ENCODE peak calls at places on chromosomes 2 and 18, in eight cellular contexts. E is effector CD4-positive, alpha-beta T cell; J is GM23338; R is HT-29; S is stimulated activated CD4-positive, alpha-beta T cell treated with anti-CD3 and anti-CD28 coated beads, Interleukin-15, amount 100 ng/mL, for 1 hour; X is Kasumi-1; N is IMR-90; K is hypothalamus. D is an unnamed sample.

GRCh38 chr2:169798718-169799495 is at the start of gene SSB:
- DNase-seq in E (peak), J (peak), R (peak), S (peak), X (peak), N (peak), K (peak), D (peak)

GRCh38 chr2:190499976-190500588 is 34.4 kb downstream of the NEMP2 start:
- DNase-seq in E (no peak), J (peak), R (no peak), S (no peak), X (no peak), N (peak), K (no peak), D (no peak)

GRCh38 chr2:158822212-158822611 is 27.1 kb downstream of the DAPL1 start:
- DNase-seq in E (no peak), J (no peak), R (no peak), S (no peak), X (no peak), N (no peak), K (no peak), D (no peak)

GRCh38 chr2:129762386-129763189 is 216.9 kb upstream of the RAB6C start:
- DNase-seq in E (no peak), J (no peak), R (no peak), S (no peak), X (no peak), N (no peak), K (no peak), D (no peak)

GRCh38 chr2:177604291-177605065 is 211.9 kb downstream of the AGPS start:
- DNase-seq in E (no peak), J (peak), R (peak), S (no peak), X (peak), N (peak), K (no peak), D (no peak)

GRCh38 chr18:36627616-36628015 is 201.2 kb downstream of the TPGS2 start:
- DNase-seq in E (no peak), J (no peak), R (no peak), S (no peak), X (no peak), N (no peak), K (no peak), D (no peak)

GRCh38 chr2:135744761-135745314 is 3.2 kb downstream of the UBXN4 start:
- DNase-seq in E (no peak), J (peak), R (peak), S (no peak), X (peak), N (peak), K (no peak), D (no peak)

GRCh38 chr2:200455958-200456421 is 53.9 kb downstream of the KCTD18 start:
- DNase-seq in E (no peak), J (no peak), R (no peak), S (no peak), X (no peak), N (no peak), K (no peak), D (no peak)

GRCh38 chr2:33377048-33377447 is 99.4 kb upstream of the RASGRP3 start:
- DNase-seq in E (no peak), J (no peak), R (no peak), S (no peak), X (no peak), N (no peak), K (no peak), D (no peak)

GRCh38 chr18:27121108-27121507 is 64.0 kb downstream of the CHST9 start:
- DNase-seq in E (no peak), J (no peak), R (no peak), S (no peak), X (no peak), N (no peak), K (no peak), D (no peak)

GRCh38 chr2:162524192-162524591 is 180.3 kb downstream of the GCA start:
- DNase-seq in E (no peak), J (peak), R (peak), S (no peak), X (no peak), N (no peak), K (no peak), D (no peak)

GRCh38 chr18:62982600-62983251 is 267.4 kb downstream of the PHLPP1 start:
- DNase-seq in E (peak), J (peak), R (peak), S (peak), X (peak), N (peak), K (no peak), D (no peak)

GRCh38 chr2:196174424-196174823 is 3.0 kb upstream of the STK17B start:
- DNase-seq in E (no peak), J (peak), R (no peak), S (no peak), X (no peak), N (no peak), K (no peak), D (no peak)

GRCh38 chr18:36467614-36468013 is 170.1 kb downstream of the FHOD3 start:
- DNase-seq in E (no peak), J (no peak), R (no peak), S (no peak), X (no peak), N (no peak), K (no peak), D (no peak)

GRCh38 chr2:196149926-196150325 is 21.5 kb downstream of the STK17B start:
- DNase-seq in E (no peak), J (no peak), R (no peak), S (no peak), X (peak), N (no peak), K (no peak), D (no peak)

GRCh38 chr2:130875935-130876334 is 39.2 kb downstream of the ARHGEF4 start:
- DNase-seq in E (no peak), J (no peak), R (no peak), S (no peak), X (no peak), N (no peak), K (no peak), D (no peak)

GRCh38 chr2:214651451-214651850 is 158.0 kb downstream of the BARD1 start:
- DNase-seq in E (no peak), J (no peak), R (no peak), S (no peak), X (no peak), N (peak), K (no peak), D (no peak)

GRCh38 chr2:99837103-99837591 is 305.2 kb downstream of the AFF3 start:
- DNase-seq in E (no peak), J (no peak), R (no peak), S (no peak), X (no peak), N (no peak), K (no peak), D (no peak)

GRCh38 chr18:56322403-56322802 is 316.0 kb downstream of the TXNL1 start:
- DNase-seq in E (no peak), J (no peak), R (no peak), S (no peak), X (no peak), N (no peak), K (no peak), D (no peak)

GRCh38 chr18:524496-524895 is 24.0 kb upstream of the COLEC12 start:
- DNase-seq in E (no peak), J (no peak), R (no peak), S (no peak), X (no peak), N (peak), K (no peak), D (no peak)

GRCh38 chr18:68960355-68960754 is 162.5 kb downstream of the CCDC102B start:
- DNase-seq in E (no peak), J (no peak), R (no peak), S (no peak), X (no peak), N (no peak), K (no peak), D (no peak)

GRCh38 chr2:186595219-186595618 is 5.4 kb downstream of the ITGAV start:
- DNase-seq in E (no peak), J (peak), R (no peak), S (no peak), X (no peak), N (peak), K (no peak), D (no peak)

GRCh38 chr2:189581354-189582139 is 961 bp upstream of the SLC40A1 start:
- DNase-seq in E (no peak), J (peak), R (peak), S (no peak), X (no peak), N (no peak), K (no peak), D (no peak)

GRCh38 chr18:59617468-59617932 is 79.7 kb downstream of the CCBE1 start:
- DNase-seq in E (no peak), J (no peak), R (no peak), S (no peak), X (no peak), N (no peak), K (no peak), D (no peak)

GRCh38 chr2:69720404-69720803 is 21.5 kb upstream of the ANXA4 start:
- DNase-seq in E (no peak), J (no peak), R (peak), S (no peak), X (peak), N (peak), K (no peak), D (no peak)

GRCh38 chr2:240639566-240639965 is 14.3 kb downstream of the GPR35 start:
- DNase-seq in E (no peak), J (no peak), R (no peak), S (no peak), X (no peak), N (no peak), K (no peak), D (no peak)

GRCh38 chr2:198825534-198825933 is 632.2 kb downstream of the SATB2 start:
- DNase-seq in E (no peak), J (no peak), R (no peak), S (no peak), X (no peak), N (no peak), K (no peak), D (no peak)

GRCh38 chr2:121002597-121002996 is 266.9 kb downstream of the GLI2 start:
- DNase-seq in E (no peak), J (peak), R (no peak), S (no peak), X (no peak), N (no peak), K (no peak), D (no peak)

GRCh38 chr2:217801115-217801531 is 201.7 kb downstream of the TNS1 start:
- DNase-seq in E (no peak), J (peak), R (no peak), S (no peak), X (no peak), N (no peak), K (no peak), D (peak)

GRCh38 chr18:833197-833596 is 21.2 kb upstream of the YES1 start:
- DNase-seq in E (no peak), J (no peak), R (no peak), S (no peak), X (no peak), N (no peak), K (no peak), D (no peak)

GRCh38 chr2:44237221-44237620 is 38.1 kb upstream of the SLC3A1 start:
- DNase-seq in E (peak), J (no peak), R (no peak), S (no peak), X (no peak), N (no peak), K (no peak), D (no peak)

GRCh38 chr18:57930476-57930875 is 113.5 kb upstream of the NEDD4L start:
- DNase-seq in E (no peak), J (no peak), R (no peak), S (no peak), X (no peak), N (no peak), K (no peak), D (no peak)

D was measured in breast epithelium.